ENCODE peak calls at places on chromosomes 4 and X, in five cellular contexts. One of them, this sample, is unnamed.

GRCh38 chr4:82561745-82562552 is at the start of gene TMEM150C:
- DNase-seq in right atrium auricular region: no peak
- DNase-seq in mammary epithelial cell: no peak
- DNase-seq in GM23248: peak; percentile 61
- DNase-seq in Peyer's patch: peak; percentile 54
- DNase-seq in this sample: peak; percentile 23

GRCh38 chrX:96474357-96475125 is 210.1 kb upstream of the DIAPH2 start:
- DNase-seq in right atrium auricular region: no peak
- DNase-seq in Peyer's patch: no peak
- DNase-seq in GM23248: no peak
- DNase-seq in mammary epithelial cell: no peak
- DNase-seq in this sample: peak; percentile 24

GRCh38 chr4:743463-744211 is 38.0 kb downstream of the PCGF3 start:
- DNase-seq in right atrium auricular region: no peak
- DNase-seq in mammary epithelial cell: no peak
- DNase-seq in GM23248: peak; percentile 23
- DNase-seq in Peyer's patch: no peak
- DNase-seq in this sample: no peak

GRCh38 chrX:119015407-119016242 is 41.2 kb downstream of the LONRF3 start:
- DNase-seq in Peyer's patch: no peak
- DNase-seq in mammary epithelial cell: peak; percentile 94
- DNase-seq in right atrium auricular region: peak; percentile 66
- DNase-seq in GM23248: peak; percentile 87
- DNase-seq in this sample: no peak

GRCh38 chr4:768076-768475 is 57.9 kb downstream of the CPLX1 start:
- DNase-seq in Peyer's patch: no peak
- DNase-seq in right atrium auricular region: no peak
- DNase-seq in mammary epithelial cell: no peak
- DNase-seq in GM23248: no peak
- DNase-seq in this sample: no peak

GRCh38 chr4:175412161-175412560 is 399.9 kb downstream of the GPM6A start:
- DNase-seq in right atrium auricular region: no peak
- DNase-seq in Peyer's patch: no peak
- DNase-seq in GM23248: peak; percentile 80
- DNase-seq in mammary epithelial cell: peak; percentile 65
- DNase-seq in this sample: no peak

GRCh38 chr4:100960232-100960631 is 387.1 kb downstream of the PPP3CA start:
- DNase-seq in mammary epithelial cell: peak; percentile 54
- DNase-seq in right atrium auricular region: no peak
- DNase-seq in GM23248: no peak
- DNase-seq in Peyer's patch: no peak
- DNase-seq in this sample: no peak

GRCh38 chr4:25284466-25284865 is 28.1 kb upstream of the ZCCHC4 start:
- DNase-seq in mammary epithelial cell: no peak
- DNase-seq in right atrium auricular region: no peak
- DNase-seq in GM23248: no peak
- DNase-seq in Peyer's patch: no peak
- DNase-seq in this sample: no peak

GRCh38 chrX:102746134-102746584 is 25.6 kb downstream of the GPRASP3 start:
- DNase-seq in GM23248: peak; percentile 67
- DNase-seq in mammary epithelial cell: no peak
- DNase-seq in right atrium auricular region: no peak
- DNase-seq in Peyer's patch: peak; percentile 50
- DNase-seq in this sample: peak; percentile 16

GRCh38 chr4:106266201-106266600 is 49.8 kb downstream of the TBCK start:
- DNase-seq in Peyer's patch: no peak
- DNase-seq in mammary epithelial cell: peak; percentile 37
- DNase-seq in right atrium auricular region: no peak
- DNase-seq in GM23248: peak; percentile 83
- DNase-seq in this sample: no peak

GRCh38 chrX:148228521-148228920 is 247.4 kb downstream of the FMR1NB start:
- DNase-seq in GM23248: no peak
- DNase-seq in mammary epithelial cell: no peak
- DNase-seq in Peyer's patch: no peak
- DNase-seq in right atrium auricular region: no peak
- DNase-seq in this sample: no peak

GRCh38 chr4:87502580-87503238 is 26.5 kb downstream of the SPARCL1 start:
- DNase-seq in mammary epithelial cell: peak; percentile 36
- DNase-seq in right atrium auricular region: no peak
- DNase-seq in GM23248: peak; percentile 18
- DNase-seq in Peyer's patch: no peak
- DNase-seq in this sample: no peak

GRCh38 chr4:103754844-103755243 is 35.1 kb upstream of the TACR3 start:
- DNase-seq in mammary epithelial cell: peak; percentile 64
- DNase-seq in Peyer's patch: no peak
- DNase-seq in right atrium auricular region: no peak
- DNase-seq in GM23248: peak; percentile 13
- DNase-seq in this sample: peak; percentile 85

GRCh38 chr4:107148922-107149321 is 112.8 kb upstream of the DKK2 start:
- DNase-seq in GM23248: no peak
- DNase-seq in Peyer's patch: no peak
- DNase-seq in mammary epithelial cell: no peak
- DNase-seq in right atrium auricular region: no peak
- DNase-seq in this sample: no peak

GRCh38 chr4:109301691-109302365 is 630 bp downstream of the COL25A1 start:
- DNase-seq in Peyer's patch: no peak
- DNase-seq in mammary epithelial cell: no peak
- DNase-seq in right atrium auricular region: no peak
- DNase-seq in GM23248: peak; percentile 11
- DNase-seq in this sample: no peak

GRCh38 chr4:40514409-40515025 is 115.1 kb downstream of the RBM47 start:
- DNase-seq in right atrium auricular region: no peak
- DNase-seq in mammary epithelial cell: no peak
- DNase-seq in Peyer's patch: peak; percentile 66
- DNase-seq in GM23248: no peak
- DNase-seq in this sample: peak; percentile 72

GRCh38 chrX:150163956-150164726 is 199.0 kb upstream of the MAMLD1 start:
- DNase-seq in right atrium auricular region: no peak
- DNase-seq in GM23248: no peak
- DNase-seq in Peyer's patch: no peak
- DNase-seq in mammary epithelial cell: no peak
- DNase-seq in this sample: no peak

GRCh38 chr4:54152846-54153600 is 53.1 kb downstream of the GSX2 start:
- DNase-seq in GM23248: peak; percentile 72
- DNase-seq in mammary epithelial cell: peak; percentile 83
- DNase-seq in right atrium auricular region: no peak
- DNase-seq in Peyer's patch: no peak
- DNase-seq in this sample: no peak

GRCh38 chr4:71389149-71389840 is 50.5 kb downstream of the SLC4A4 start:
- DNase-seq in GM23248: peak; percentile 28
- DNase-seq in Peyer's patch: no peak
- DNase-seq in right atrium auricular region: no peak
- DNase-seq in mammary epithelial cell: no peak
- DNase-seq in this sample: peak; percentile 43

GRCh38 chrX:152913915-152914314 is 16.0 kb downstream of the ZNF185 start:
- DNase-seq in mammary epithelial cell: no peak
- DNase-seq in Peyer's patch: no peak
- DNase-seq in GM23248: no peak
- DNase-seq in right atrium auricular region: no peak
- DNase-seq in this sample: no peak
- H3K4me1 ChIP-seq in mammary epithelial cell: no peaks in the 10 kb centered on the region
- H3K4me1 ChIP-seq in Peyer's patch: no peaks in the 10 kb centered on the region
- H3K4me1 ChIP-seq in GM23248: no peaks in the 10 kb centered on the region
- H3K4me1 ChIP-seq in right atrium auricular region: no peaks in the 10 kb centered on the region
- H3K4me1 ChIP-seq in this sample: no peaks in the 10 kb centered on the region

GRCh38 chrX:44536198-44536597 is 6.5 kb downstream of the FUNDC1 start:
- DNase-seq in mammary epithelial cell: no peak
- DNase-seq in Peyer's patch: no peak
- DNase-seq in right atrium auricular region: no peak
- DNase-seq in GM23248: no peak
- DNase-seq in this sample: no peak
- H3K36me3 ChIP-seq in mammary epithelial cell: peaks cover 2% of the 10 kb centered on the region
- H3K36me3 ChIP-seq in Peyer's patch: no peaks in the 10 kb centered on the region
- H3K36me3 ChIP-seq in right atrium auricular region: no peaks in the 10 kb centered on the region
- H3K36me3 ChIP-seq in GM23248: no peaks in the 10 kb centered on the region
- H3K36me3 ChIP-seq in this sample: no peaks in the 10 kb centered on the region

DNA sequence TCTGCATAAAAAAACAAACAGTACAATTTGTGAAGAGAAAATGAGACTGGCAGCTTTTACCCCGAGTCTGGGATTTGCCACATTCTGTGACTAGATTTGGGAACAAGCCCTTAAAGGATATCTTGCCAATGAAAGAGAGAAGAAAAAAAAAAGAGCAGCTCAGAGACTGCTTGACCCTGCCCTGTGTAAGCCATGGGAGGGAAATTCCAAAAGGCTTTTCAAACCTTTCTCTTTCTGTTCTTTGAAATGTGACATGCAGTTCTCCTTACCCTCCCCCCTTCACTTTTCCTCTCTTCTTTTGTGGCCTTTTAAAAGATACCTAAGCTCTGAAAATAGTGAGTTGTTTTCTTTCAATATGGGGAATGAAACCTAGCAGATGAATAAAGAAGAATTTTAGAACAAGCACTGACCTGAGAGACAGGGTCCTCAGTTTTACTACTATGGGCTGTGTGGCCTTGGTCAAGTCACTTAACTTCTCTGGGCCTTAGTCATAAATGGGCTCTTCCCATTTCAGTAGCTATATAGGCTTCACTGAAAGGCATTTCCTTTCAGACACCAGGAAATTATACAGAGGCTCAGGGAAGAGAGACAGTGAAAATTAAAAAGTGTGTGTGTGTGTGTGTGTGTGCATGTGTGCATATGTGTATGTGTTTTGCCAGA is 5.1 kb downstream of the CCDC160 start:
- DNase-seq in mammary epithelial cell: no peak
- DNase-seq in Peyer's patch: no peak
- DNase-seq in GM23248: no peak
- DNase-seq in right atrium auricular region: no peak
- DNase-seq in this sample: no peak
- H3K27ac ChIP-seq in mammary epithelial cell: no peak overlapping the region
- H3K27ac ChIP-seq in Peyer's patch: no peak overlapping the region
- H3K27ac ChIP-seq in GM23248: no peak overlapping the region
- H3K27ac ChIP-seq in right atrium auricular region: no peak overlapping the region
- H3K27ac ChIP-seq in this sample: no peak overlapping the region

GRCh38 chr4:2796261-2797187 is 3.6 kb downstream of the SH3BP2 start:
- DNase-seq in right atrium auricular region: no peak
- DNase-seq in GM23248: peak; percentile 81
- DNase-seq in mammary epithelial cell: peak; percentile 31
- DNase-seq in Peyer's patch: peak; percentile 88
- DNase-seq in this sample: peak; percentile 97
- H3K4me1 ChIP-seq in right atrium auricular region: no peaks in the 10 kb centered on the region
- H3K4me1 ChIP-seq in GM23248: peaks cover 42% of the 10 kb centered on the region
- H3K4me1 ChIP-seq in mammary epithelial cell: peaks cover 36% of the 10 kb centered on the region
- H3K4me1 ChIP-seq in Peyer's patch: peaks cover 14% of the 10 kb centered on the region
- H3K4me1 ChIP-seq in this sample: peaks cover 96% of the 10 kb centered on the region

This sample was measured in body of pancreas.